ENCODE peak calls at places on chromosomes 6 and 20, in four cellular contexts. Q is HepG2, Y is SK-N-SH, K is K562. I is an unnamed sample.

GRCh38 chr20:34397096-34397495 is 34.0 kb downstream of the ITCH start:
- DNase-seq in Q (no peak), Y (no peak), K (no peak), I (no peak)

GRCh38 chr6:67898875-67899274 is 736.2 kb upstream of the ADGRB3 start:
- DNase-seq in Y (no peak), K (peak), Q (no peak), I (no peak)

GRCh38 chr6:26330835-26331808 is 33.9 kb upstream of the BTN3A2 start:
- DNase-seq in Q (peak), Y (peak), K (peak), I (peak)

GRCh38 chr6:166942393-166943168 is 13.8 kb downstream of the RNASET2 start:
- DNase-seq in Q (no peak), K (peak), Y (peak), I (no peak)

GRCh38 chr20:37397076-37397953 is 51.4 kb downstream of the SRC start:
- DNase-seq in Y (no peak), Q (peak), K (peak), I (peak)

GRCh38 chr20:59025511-59025910 is 6.3 kb downstream of the TUBB1 start:
- DNase-seq in Y (no peak), Q (no peak), K (no peak), I (no peak)

GRCh38 chr20:53635189-53635588 is 41.5 kb upstream of the ZNF217 start:
- DNase-seq in Y (no peak), Q (no peak), K (no peak), I (no peak)

GRCh38 chr6:21158149-21158548 is 435.4 kb upstream of the SOX4 start:
- DNase-seq in Y (peak), Q (no peak), K (peak), I (no peak)

GRCh38 chr6:167113935-167114910 is 8.7 kb upstream of the CCR6 start:
- DNase-seq in Y (peak), Q (no peak), K (no peak), I (no peak)

GRCh38 chr20:63366658-63367360 is 5.7 kb upstream of the CHRNA4 start:
- DNase-seq in K (no peak), Q (no peak), Y (no peak), I (no peak)

GRCh38 chr6:56724455-56724854 is 81.8 kb upstream of the DST start:
- DNase-seq in K (no peak), Y (no peak), Q (no peak), I (no peak)

GRCh38 chr6:44556046-44556445 is 168.5 kb downstream of the CDC5L start:
- DNase-seq in K (no peak), Y (no peak), Q (no peak), I (no peak)

GRCh38 chr20:45469336-45470261 is at the start of gene WFDC2:
- DNase-seq in K (peak), Y (no peak), Q (no peak), I (peak)

GRCh38 chr20:45467172-45467571 is 2.4 kb upstream of the WFDC2 start:
- DNase-seq in Q (no peak), K (no peak), Y (no peak), I (no peak)

GRCh38 chr20:45470262-45470931 is 844 bp downstream of the WFDC2 start:
- DNase-seq in Q (no peak), K (no peak), Y (peak), I (peak)

GRCh38 chr20:45467861-45468260 is 1.7 kb upstream of the WFDC2 start:
- DNase-seq in K (no peak), Q (no peak), Y (no peak), I (no peak)

DNA sequence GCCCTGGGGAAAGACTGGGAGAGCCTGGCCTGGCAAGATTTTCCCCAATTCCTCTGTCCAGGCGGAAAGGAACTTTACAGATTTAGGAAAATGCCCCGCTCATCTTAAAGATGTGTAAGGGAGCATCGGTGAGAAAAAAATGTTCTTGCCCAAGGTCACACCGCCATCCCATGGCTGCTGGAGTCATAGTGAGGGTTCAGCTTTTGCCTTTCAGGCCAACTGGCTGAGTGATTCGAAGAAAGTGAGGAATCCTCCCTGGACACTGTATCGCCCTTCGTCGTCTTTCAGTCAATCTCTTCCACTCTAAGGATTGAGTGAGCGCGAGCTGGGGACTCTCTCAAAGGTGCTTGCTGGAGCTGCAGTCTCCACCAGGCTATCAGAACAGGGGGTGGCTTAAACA is 1.4 kb downstream of the WFDC2 start:
- DNase-seq in K (peak), Y (no peak), Q (no peak), I (no peak)
- TF ChIP-seq FOXJ3 in K (no peak), Y (no peak), Q (no peak), I (no peak)

GRCh38 chr6:144417686-144418085 is 132.6 kb downstream of the UTRN start:
- DNase-seq in Q (no peak), Y (no peak), K (no peak), I (no peak)

GRCh38 chr6:144415014-144415413 is 129.9 kb downstream of the UTRN start:
- DNase-seq in K (no peak), Y (no peak), Q (peak), I (no peak)

GRCh38 chr6:144416244-144416643 is 131.1 kb downstream of the UTRN start:
- DNase-seq in Q (no peak), Y (no peak), K (no peak), I (no peak)

GRCh38 chr6:144416773-144417172 is 131.6 kb downstream of the UTRN start:
- DNase-seq in Q (no peak), K (no peak), Y (no peak), I (no peak)

GRCh38 chr6:144415835-144416237 is 130.7 kb downstream of the UTRN start:
- DNase-seq in Y (no peak), Q (no peak), K (no peak), I (no peak)
- TF ChIP-seq FOXJ3 in Y (no peak), Q (no peak), K (no peak), I (no peak)

GRCh38 chr20:49279677-49280462 is 2.0 kb upstream of the ZNFX1 start:
- DNase-seq in Y (no peak), K (peak), Q (no peak), I (no peak)
- TF ChIP-seq FOXJ3 in Y (no peak), K (no peak), Q (no peak), I (no peak)

GRCh38 chr6:20013485-20013884 is 176.3 kb downstream of the ID4 start:
- DNase-seq in K (no peak), Q (no peak), Y (no peak), I (no peak)
- TF ChIP-seq FOXJ3 in K (no peak), Q (no peak), Y (no peak), I (no peak)

DNA sequence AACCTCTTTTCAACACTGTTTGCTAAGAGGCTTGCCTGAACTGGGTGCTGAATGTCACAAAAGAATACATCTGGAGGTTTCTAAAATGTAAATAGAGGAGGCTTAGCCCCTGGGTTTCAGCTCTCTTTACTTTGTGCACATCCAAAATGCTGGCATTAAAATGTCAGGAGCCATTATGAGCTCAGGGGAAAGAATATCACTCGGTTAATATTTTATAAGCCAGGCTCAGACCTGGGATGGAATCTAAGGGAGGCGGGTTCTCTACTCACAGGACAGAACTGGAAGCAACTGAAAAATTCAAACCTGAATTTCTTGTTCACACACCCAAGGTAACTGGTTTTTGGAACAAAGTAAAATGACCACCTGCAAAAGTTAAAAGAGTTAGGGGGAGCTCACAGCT is 100.7 kb downstream of the BFSP1 start:
- DNase-seq in Y (no peak), Q (no peak), K (no peak), I (no peak)
- TF ChIP-seq FOXJ3 in Y (no peak), Q (no peak), K (no peak), I (no peak)

GRCh38 chr6:31580807-31581437 is 1.3 kb downstream of the LTB start:
- DNase-seq in Y (peak), Q (peak), K (peak), I (peak)

GRCh38 chr6:31580446-31580755 is 1.8 kb downstream of the LTB start:
- DNase-seq in K (no peak), Y (no peak), Q (no peak), I (no peak)

GRCh38 chr6:31579546-31580445 is 2.4 kb downstream of the LTB start:
- DNase-seq in Q (no peak), K (no peak), Y (no peak), I (no peak)

GRCh38 chr6:31582230-31582601 is at the start of gene LTB:
- DNase-seq in Q (no peak), K (no peak), Y (no peak), I (no peak)

GRCh38 chr6:31581511-31582229 is 554 bp downstream of the LTB start:
- DNase-seq in K (no peak), Q (no peak), Y (peak), I (no peak)
- TF ChIP-seq FOXJ3 in K (no peak), Q (no peak), Y (no peak), I (no peak)

GRCh38 chr6:106801256-106801655 is 171.9 kb downstream of the QRSL1 start:
- DNase-seq in Y (no peak), Q (no peak), K (no peak), I (no peak)

GRCh38 chr6:106796754-106797153 is 167.4 kb downstream of the QRSL1 start:
- DNase-seq in Y (no peak), Q (no peak), K (no peak), I (no peak)

GRCh38 chr6:106800379-106800778 is 171.0 kb downstream of the QRSL1 start:
- DNase-seq in Q (no peak), K (no peak), Y (no peak), I (no peak)

GRCh38 chr6:106797186-106797585 is 167.8 kb downstream of the QRSL1 start:
- DNase-seq in Y (no peak), Q (no peak), K (no peak), I (no peak)

DNA sequence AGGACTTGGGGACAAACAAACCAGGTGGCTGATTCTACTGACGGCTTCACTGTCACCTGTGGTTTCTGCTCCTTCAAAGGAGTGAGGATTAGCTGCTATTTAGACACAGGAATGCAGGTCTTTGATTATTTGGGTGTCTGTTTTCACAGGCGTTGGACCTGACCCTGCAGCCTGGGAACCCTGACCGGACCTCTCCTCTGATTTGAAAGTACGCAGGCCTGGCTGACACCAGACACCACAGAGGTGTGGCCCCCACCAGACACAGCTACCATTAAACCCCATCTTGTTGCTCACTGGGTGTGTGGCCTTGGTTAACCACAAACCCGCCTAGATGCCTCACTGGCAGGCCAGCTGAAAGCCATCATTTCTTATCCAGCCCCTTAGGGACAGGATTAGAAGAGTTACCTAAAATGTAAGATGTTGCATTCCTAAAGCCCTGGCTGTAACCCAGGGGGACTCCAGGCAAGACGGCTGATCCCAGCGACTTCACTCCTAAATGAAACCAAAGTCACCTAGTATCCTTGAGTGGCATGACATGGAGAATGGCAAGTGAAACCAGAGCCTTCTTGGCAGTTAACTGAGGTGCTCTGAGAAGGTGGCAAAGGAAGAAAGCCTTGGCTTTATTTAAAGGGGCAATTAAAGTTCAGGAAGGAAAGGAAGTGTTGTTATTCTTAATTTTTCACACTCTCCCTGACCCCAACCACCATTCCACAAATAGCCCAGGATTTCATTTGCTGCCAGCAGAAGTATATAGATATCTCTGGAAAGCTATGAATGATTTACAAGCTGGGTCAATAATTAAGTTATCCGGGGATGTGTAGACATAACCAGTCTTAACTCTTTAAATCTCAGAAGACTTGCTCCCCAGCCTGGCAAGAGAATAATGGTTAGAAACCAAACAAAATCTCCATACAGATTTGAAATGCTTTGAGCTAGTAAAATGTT is 169.9 kb downstream of the QRSL1 start:
- DNase-seq in Y (no peak), K (peak), Q (peak), I (no peak)
- TF ChIP-seq FOXJ3 in Y (no peak), K (no peak), Q (no peak), I (no peak)

DNA sequence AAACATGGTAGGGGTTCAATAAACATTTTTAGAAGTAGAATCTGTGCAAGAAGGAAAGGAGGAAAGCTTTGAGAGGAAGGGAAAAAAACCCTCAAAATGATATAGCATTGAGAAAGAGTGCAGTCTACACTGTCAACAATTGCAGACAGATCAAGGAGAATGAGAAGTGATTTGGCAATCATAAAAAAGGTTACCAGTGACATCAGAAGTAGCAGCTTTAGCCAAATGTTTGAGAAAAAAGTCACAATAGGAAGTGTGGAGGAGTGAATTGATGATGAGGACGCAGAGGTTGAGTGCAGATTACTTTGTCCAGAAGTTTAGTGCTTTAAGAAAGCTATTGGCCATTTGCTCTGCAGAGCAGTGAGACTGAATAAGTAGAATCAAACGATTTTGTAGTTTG is 155.0 kb downstream of the GJA1 start:
- DNase-seq in K (no peak), Y (no peak), Q (no peak), I (no peak)
- TF ChIP-seq FOXJ3 in K (no peak), Y (no peak), Q (no peak), I (no peak)

DNA sequence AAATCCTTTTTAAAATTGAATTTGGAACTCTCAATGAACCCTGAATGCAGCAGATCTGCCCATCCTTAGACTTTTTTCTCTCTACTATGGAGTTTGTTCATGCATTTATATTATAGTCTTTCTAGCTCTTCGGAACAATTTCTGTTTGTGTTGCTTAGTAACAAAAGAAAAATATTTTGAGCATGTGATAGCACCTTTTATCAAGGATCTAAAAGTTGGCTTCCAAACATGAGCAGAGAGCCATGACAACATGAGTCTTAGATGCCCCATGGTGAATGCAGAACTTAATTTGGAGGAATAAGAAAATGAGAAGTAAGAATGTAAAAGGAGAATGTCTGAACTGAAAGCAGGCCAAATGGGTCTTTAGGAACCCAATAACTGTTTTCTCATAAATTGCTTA is 133.7 kb downstream of the EDN1 start:
- DNase-seq in Y (no peak), K (no peak), Q (no peak), I (no peak)
- TF ChIP-seq FOXJ3 in Y (no peak), K (no peak), Q (no peak), I (no peak)

DNA sequence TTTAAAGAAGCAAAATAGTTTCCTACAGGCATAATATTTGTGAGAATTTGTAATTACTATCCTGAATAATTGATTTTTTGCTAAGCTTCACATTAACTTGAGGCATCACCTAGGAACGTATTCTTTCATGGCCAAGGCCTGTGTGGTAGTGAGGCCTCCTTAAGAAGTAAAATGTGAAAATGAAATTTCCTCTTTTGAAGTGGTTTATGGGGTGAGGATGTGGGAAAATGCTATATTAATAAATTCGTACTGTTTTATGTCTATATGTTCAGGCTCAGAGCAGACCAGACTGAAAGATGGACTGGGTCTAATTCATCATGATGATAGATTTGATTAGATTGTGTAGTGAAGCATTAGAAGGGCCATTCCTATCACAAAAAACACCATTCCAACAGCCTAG is 33.1 kb downstream of the MYLIP start:
- DNase-seq in K (no peak), Y (no peak), Q (no peak), I (no peak)
- TF ChIP-seq FOXJ3 in K (no peak), Y (no peak), Q (no peak), I (no peak)

I was measured in WTC11.